ENCODE peak calls at places on chromosomes 13 and 19, in seven cellular contexts. Q, L, R, Y, E, W and D are unnamed samples.

GRCh38 chr13:71218960-71219359 is 648.0 kb downstream of the DACH1 start:
- DNase-seq in Y (no peak), L (no peak), E (no peak), W (no peak), Q (no peak), R (no peak), D (no peak)

GRCh38 chr13:72963762-72964161 is 95.0 kb upstream of the KLF5 start:
- DNase-seq in Q (no peak), E (no peak), Y (no peak), R (no peak), W (no peak), L (no peak), D (no peak)

GRCh38 chr19:3443840-3444694 is 36.3 kb downstream of the SMIM24 start:
- DNase-seq in Q (no peak), R (no peak), E (no peak), W (no peak), Y (no peak), L (no peak), D (peak; percentile 85)

GRCh38 chr13:23378009-23378632 is 55.4 kb downstream of the SACS start:
- DNase-seq in Q (peak; percentile 19), E (peak; percentile 33), Y (no peak), L (no peak), R (no peak), W (no peak), D (no peak)

GRCh38 chr19:23392706-23393105 is 2.6 kb downstream of the ZNF91 start:
- DNase-seq in W (no peak), R (no peak), L (no peak), E (no peak), Y (no peak), Q (no peak), D (no peak)

GRCh38 chr19:6212403-6213265 is 67.1 kb downstream of the MLLT1 start:
- DNase-seq in E (peak; percentile 18), Y (no peak), Q (no peak), L (no peak), W (no peak), R (no peak), D (peak; percentile 66)

GRCh38 chr19:51948979-51949378 is 21.7 kb downstream of the ZNF613 start:
- DNase-seq in R (no peak), E (no peak), L (no peak), Q (no peak), Y (no peak), W (no peak), D (no peak)

GRCh38 chr19:50203281-50204080 is at the start of gene MYH14:
- DNase-seq in E (no peak), R (peak; percentile 95), Y (no peak), W (no peak), Q (peak; percentile 93), L (peak; percentile 96), D (peak; percentile 47)

GRCh38 chr13:98370806-98371553 is 193.9 kb upstream of the RNF113B start:
- DNase-seq in Q (peak; percentile 31), W (no peak), R (no peak), Y (no peak), L (peak; percentile 69), E (no peak), D (no peak)

GRCh38 chr19:5122671-5123409 is 153.9 kb downstream of the KDM4B start:
- DNase-seq in Y (no peak), E (no peak), Q (no peak), W (no peak), L (no peak), R (no peak), D (no peak)

GRCh38 chr13:75486146-75486545 is 4.2 kb upstream of the TBC1D4 start:
- DNase-seq in Y (no peak), E (no peak), R (no peak), W (no peak), Q (no peak), L (no peak), D (no peak)

GRCh38 chr13:21676611-21677021 is 5.7 kb downstream of the FGF9 start:
- DNase-seq in Q (peak; percentile 42), E (no peak), L (peak; percentile 41), R (no peak), W (no peak), Y (no peak), D (no peak)

GRCh38 chr13:37492061-37492460 is 106.5 kb downstream of the POSTN start:
- DNase-seq in R (no peak), Y (no peak), E (no peak), Q (no peak), W (no peak), L (no peak), D (no peak)

GRCh38 chr19:3073931-3074595 is 11.8 kb upstream of the TLE5 start:
- DNase-seq in R (no peak), Q (peak; percentile 28), L (no peak), W (no peak), Y (no peak), E (no peak), D (no peak)

GRCh38 chr13:75579529-75579928 is 29.9 kb downstream of the UCHL3 start:
- DNase-seq in Y (no peak), W (no peak), R (no peak), L (no peak), E (no peak), Q (no peak), D (no peak)

GRCh38 chr13:109768176-109768575 is 18.2 kb downstream of the IRS2 start:
- DNase-seq in Y (no peak), Q (no peak), W (no peak), L (no peak), E (no peak), R (no peak), D (no peak)

GRCh38 chr13:80341771-80342271 is 895 bp upstream of the SPRY2 start:
- DNase-seq in Y (no peak), Q (peak; percentile 54), W (no peak), R (peak; percentile 46), E (no peak), L (no peak), D (peak; percentile 77)

GRCh38 chr13:48158915-48159314 is 64.0 kb upstream of the MED4 start:
- DNase-seq in R (no peak), Q (no peak), L (no peak), E (no peak), Y (no peak), W (no peak), D (no peak)

GRCh38 chr13:93690139-93690538 is 463.5 kb downstream of the GPC6 start:
- DNase-seq in Y (peak; percentile 12), R (no peak), Q (no peak), W (no peak), L (no peak), E (no peak), D (no peak)

GRCh38 chr13:42652642-42653415 is 78.9 kb downstream of the TNFSF11 start:
- DNase-seq in R (no peak), Q (no peak), W (no peak), L (no peak), Y (no peak), E (no peak), D (no peak)

GRCh38 chr19:10084803-10085202 is 1.3 kb upstream of the SHFL start:
- DNase-seq in Y (no peak), W (no peak), L (no peak), E (no peak), Q (no peak), R (no peak), D (no peak)

GRCh38 chr19:10086904-10087256 is 763 bp downstream of the SHFL start:
- DNase-seq in Y (no peak), Q (no peak), R (no peak), L (no peak), W (no peak), E (no peak), D (peak; percentile 87)

GRCh38 chr19:10087296-10088061 is 1.4 kb downstream of the SHFL start:
- DNase-seq in W (no peak), Y (no peak), L (no peak), R (no peak), Q (no peak), E (no peak), D (no peak)

GRCh38 chr19:10085641-10086031 is 481 bp upstream of the SHFL start:
- DNase-seq in W (no peak), E (no peak), L (no peak), Q (no peak), Y (no peak), R (no peak), D (no peak)

DNA sequence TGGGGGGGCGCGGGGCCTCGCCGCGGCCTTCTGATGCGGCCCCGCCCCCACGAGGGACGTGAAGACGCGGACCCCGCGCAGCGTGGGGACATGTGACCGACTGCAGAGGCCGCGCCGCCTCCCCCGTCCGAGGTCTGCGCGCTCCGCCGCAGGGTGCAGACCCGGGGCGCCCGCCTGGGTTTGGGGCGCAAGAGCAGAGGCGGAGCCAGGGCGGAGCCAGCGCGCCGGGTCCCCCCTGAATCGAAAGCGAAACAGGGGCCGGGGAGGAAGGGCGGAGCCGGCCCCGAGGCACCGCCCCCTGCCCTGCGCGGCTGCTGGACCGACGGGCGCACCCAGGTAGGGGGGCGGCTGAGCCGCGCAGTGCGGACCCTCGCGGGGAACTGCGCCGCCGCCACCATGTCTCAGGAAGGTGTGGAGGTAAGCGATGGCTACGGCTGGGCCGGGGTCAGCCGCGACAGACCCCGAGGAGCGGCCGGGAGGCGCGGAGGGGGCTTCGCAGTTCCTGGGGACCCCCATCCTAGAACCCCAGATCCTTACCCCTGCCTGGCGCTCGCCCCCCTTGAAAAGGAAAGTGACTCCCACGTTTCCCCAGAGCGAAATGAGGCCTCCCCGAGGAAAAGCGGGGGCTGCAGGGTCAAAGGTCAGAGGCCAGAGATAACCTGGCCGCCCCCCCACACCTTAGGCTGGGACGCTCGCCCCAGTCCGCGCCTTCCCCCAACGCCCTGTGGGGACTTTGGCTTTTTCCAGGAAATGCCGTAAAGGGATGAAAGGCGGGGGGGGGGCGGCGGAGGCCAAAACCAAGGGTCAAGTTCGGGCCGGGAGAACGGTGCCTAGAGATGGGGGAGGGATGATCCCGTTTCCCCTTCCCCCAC is at the start of gene SHFL:
- DNase-seq in Y (no peak), W (no peak), R (peak; percentile 65), L (peak; percentile 85), Q (peak; percentile 88), E (peak; percentile 93), D (peak; percentile 96)
- TF ChIP-seq POLR2AphosphoS5 in Y (no peak), W (no peak), R (no peak), L (peak; percentile 39), Q (no peak), E (peak; percentile 43), D (peak; percentile 86)

DNA sequence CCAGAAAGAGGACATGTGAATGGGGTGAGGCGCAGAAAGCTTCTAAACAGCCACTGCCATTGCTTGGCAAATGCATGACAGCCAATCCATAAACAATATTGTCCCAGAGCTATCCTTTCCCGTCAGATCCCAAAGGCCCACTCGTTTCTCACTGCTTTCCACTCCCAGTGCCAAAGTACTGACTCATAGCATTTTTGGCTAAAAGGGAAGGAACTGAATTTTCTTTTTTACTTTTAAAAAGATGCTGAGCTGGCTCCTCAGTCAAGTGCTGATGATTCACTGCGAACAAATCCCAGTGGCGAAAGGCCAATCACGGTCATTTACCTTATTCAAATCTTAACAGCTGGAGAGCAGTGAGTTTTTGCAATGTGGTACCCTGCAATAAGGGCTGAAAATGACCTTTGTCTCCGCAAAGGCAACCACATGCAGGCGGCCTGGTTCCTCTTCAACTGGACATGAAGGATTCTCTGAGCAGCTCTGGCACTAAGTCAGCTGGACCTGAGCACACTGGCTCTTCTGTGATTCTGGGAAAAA is 151.7 kb downstream of the DCLK1 start:
- DNase-seq in W (peak; percentile 92), Y (no peak), R (peak; percentile 64), L (peak; percentile 37), E (no peak), Q (peak; percentile 45), D (no peak)
- TF ChIP-seq POLR2AphosphoS5 in W (peak; percentile 8), Y (no peak), R (peak; percentile 80), L (peak; percentile 16), E (no peak), Q (no peak), D (no peak)

GRCh38 chr13:45333251-45333972 is 7.6 kb downstream of the TPT1 start:
- DNase-seq in W (no peak), Y (no peak), Q (no peak), L (no peak), R (no peak), E (no peak), D (no peak)
- TF ChIP-seq POLR2AphosphoS5 in W (no peak), Y (no peak), Q (no peak), L (no peak), R (no peak), E (no peak), D (no peak)

GRCh38 chr19:46520616-46521015 is 24.9 kb upstream of the PNMA8B start:
- DNase-seq in W (no peak), Y (no peak), R (no peak), L (no peak), E (no peak), Q (no peak), D (no peak)
- TF ChIP-seq POLR2AphosphoS5 in W (no peak), Y (no peak), R (no peak), L (no peak), E (no peak), Q (no peak), D (no peak)